ENCODE peak calls at places on chromosome X, in six cellular contexts. V, I, N, R, G and B are unnamed samples.

GRCh38 chrX:118226060-118226428 is 109.4 kb upstream of the KLHL13 start:
- DNase-seq in V (no peak), I (peak), N (peak), R (no peak), G (no peak), B (no peak)

GRCh38 chrX:55489315-55490009 is at the start of gene USP51:
- DNase-seq in V (peak), I (peak), N (no peak), R (no peak), G (peak), B (no peak)

GRCh38 chrX:139708067-139708466 is at the start of gene MCF2:
- DNase-seq in V (no peak), I (no peak), N (no peak), R (no peak), G (no peak), B (no peak)

GRCh38 chrX:63735882-63736281 is 49.1 kb downstream of the ARHGEF9 start:
- DNase-seq in V (no peak), I (no peak), N (no peak), R (no peak), G (no peak), B (no peak)

GRCh38 chrX:110748256-110748811 is 47.3 kb downstream of the CHRDL1 start:
- DNase-seq in V (no peak), I (no peak), N (no peak), R (no peak), G (no peak), B (no peak)

GRCh38 chrX:3522016-3522690 is 175.7 kb upstream of the MXRA5 start:
- DNase-seq in V (no peak), I (peak), N (no peak), R (no peak), G (peak), B (no peak)

GRCh38 chrX:153490217-153490616 is 4.6 kb upstream of the BGN start:
- DNase-seq in V (no peak), I (no peak), N (no peak), R (no peak), G (no peak), B (no peak)

GRCh38 chrX:31702208-31702607 is 630.4 kb upstream of the FTHL17 start:
- DNase-seq in V (no peak), I (no peak), N (no peak), R (no peak), G (peak), B (no peak)

GRCh38 chrX:19849433-19850190 is 37.8 kb downstream of the SH3KBP1 start:
- DNase-seq in V (no peak), I (no peak), N (no peak), R (no peak), G (no peak), B (no peak)

GRCh38 chrX:46574337-46574940 is 874 bp downstream of the CHST7 start:
- DNase-seq in V (peak), I (no peak), N (no peak), R (no peak), G (peak), B (no peak)

GRCh38 chrX:72305286-72306084 is at the start of gene CITED1:
- DNase-seq in V (peak), I (no peak), N (no peak), R (no peak), G (peak), B (no peak)

GRCh38 chrX:39175418-39176057 is 374.3 kb downstream of the MID1IP1 start:
- DNase-seq in V (no peak), I (no peak), N (no peak), R (no peak), G (no peak), B (no peak)

GRCh38 chrX:136794080-136794479 is 13.3 kb upstream of the ARHGEF6 start:
- DNase-seq in V (no peak), I (no peak), N (no peak), R (no peak), G (no peak), B (no peak)

GRCh38 chrX:113222305-113222704 is 381.7 kb upstream of the AMOT start:
- DNase-seq in V (no peak), I (no peak), N (no peak), R (no peak), G (no peak), B (no peak)

GRCh38 chrX:118603981-118604380 is 108.4 kb downstream of the DOCK11 start:
- DNase-seq in V (peak), I (peak), N (peak), R (peak), G (peak), B (peak)

GRCh38 chrX:49812177-49812576 is 16.9 kb upstream of the PAGE4 start:
- DNase-seq in V (no peak), I (no peak), N (no peak), R (no peak), G (no peak), B (no peak)

GRCh38 chrX:47556045-47556623 is 4.9 kb upstream of the ARAF start:
- DNase-seq in V (no peak), I (peak), N (peak), R (no peak), G (peak), B (peak)

GRCh38 chrX:100647739-100648138 is 3.7 kb downstream of the SRPX2 start:
- DNase-seq in V (no peak), I (no peak), N (no peak), R (no peak), G (peak), B (no peak)

GRCh38 chrX:6095469-6095868 is 133.2 kb downstream of the NLGN4X start:
- DNase-seq in V (peak), I (no peak), N (no peak), R (no peak), G (no peak), B (no peak)

GRCh38 chrX:116379854-116380253 is 56.6 kb upstream of the SLC6A14 start:
- DNase-seq in V (no peak), I (peak), N (no peak), R (no peak), G (no peak), B (no peak)

GRCh38 chrX:137427813-137428212 is 138.1 kb upstream of the ZIC3 start:
- DNase-seq in V (no peak), I (peak), N (no peak), R (no peak), G (no peak), B (no peak)

GRCh38 chrX:70289168-70289792 is 447 bp downstream of the PDZD11 start:
- DNase-seq in V (no peak), I (peak), N (no peak), R (no peak), G (peak), B (no peak)

GRCh38 chrX:153728951-153729631 is 4.4 kb downstream of the ABCD1 start:
- DNase-seq in V (no peak), I (no peak), N (no peak), R (no peak), G (no peak), B (no peak)

GRCh38 chrX:48751343-48751742 is 10.2 kb upstream of the GLOD5 start:
- DNase-seq in V (no peak), I (no peak), N (no peak), R (no peak), G (no peak), B (no peak)

GRCh38 chrX:13485167-13485566 is 84.2 kb upstream of the EGFL6 start:
- DNase-seq in V (no peak), I (no peak), N (no peak), R (no peak), G (no peak), B (no peak)

GRCh38 chrX:14359316-14359715 is 170.0 kb upstream of the GLRA2 start:
- DNase-seq in V (no peak), I (no peak), N (no peak), R (no peak), G (peak), B (no peak)

GRCh38 chrX:13293700-13294099 is 26.2 kb downstream of the ATXN3L start:
- DNase-seq in V (no peak), I (no peak), N (no peak), R (no peak), G (peak), B (no peak)